ENCODE peak calls at places on chromosomes 3 and 15, in ten cellular contexts. One of them, this sample, is unnamed.

GRCh38 chr15:88255109-88255495 is 1.4 kb downstream of the NTRK3 start:
- DNase-seq in anterior cingulate cortex: peak
- DNase-seq in stimulated activated CD4-positive, alpha-beta T cell treated with anti-CD3 and anti-CD28 coated beads, Interleukin-2, amount 100 ng/mL, for 48 hours: no peak
- DNase-seq in NCI-H2171 treated with DMSO at 0.1 percent for 48 hours: no peak
- DNase-seq in brain microvascular endothelial cell: no peak
- DNase-seq in endothelial cell: no peak
- DNase-seq in WTC11: peak
- DNase-seq in astrocyte of the spinal cord: no peak
- DNase-seq in NCI-H146: no peak
- DNase-seq in NCI-H1694: no peak
- DNase-seq in this sample: no peak

GRCh38 chr3:13600950-13601691 is 52.2 kb downstream of the FBLN2 start:
- DNase-seq in anterior cingulate cortex: no peak
- DNase-seq in stimulated activated CD4-positive, alpha-beta T cell treated with anti-CD3 and anti-CD28 coated beads, Interleukin-2, amount 100 ng/mL, for 48 hours: no peak
- DNase-seq in NCI-H2171 treated with DMSO at 0.1 percent for 48 hours: no peak
- DNase-seq in brain microvascular endothelial cell: peak
- DNase-seq in endothelial cell: no peak
- DNase-seq in WTC11: no peak
- DNase-seq in astrocyte of the spinal cord: peak
- DNase-seq in NCI-H146: no peak
- DNase-seq in NCI-H1694: no peak
- DNase-seq in this sample: no peak

GRCh38 chr15:98689431-98689861 is 41.1 kb downstream of the IGF1R start:
- DNase-seq in anterior cingulate cortex: no peak
- DNase-seq in stimulated activated CD4-positive, alpha-beta T cell treated with anti-CD3 and anti-CD28 coated beads, Interleukin-2, amount 100 ng/mL, for 48 hours: no peak
- DNase-seq in NCI-H2171 treated with DMSO at 0.1 percent for 48 hours: peak
- DNase-seq in brain microvascular endothelial cell: peak
- DNase-seq in endothelial cell: no peak
- DNase-seq in WTC11: no peak
- DNase-seq in astrocyte of the spinal cord: no peak
- DNase-seq in NCI-H146: no peak
- DNase-seq in NCI-H1694: no peak
- DNase-seq in this sample: no peak

GRCh38 chr3:28667646-28668376 is 319.2 kb upstream of the AZI2 start:
- DNase-seq in anterior cingulate cortex: peak
- DNase-seq in stimulated activated CD4-positive, alpha-beta T cell treated with anti-CD3 and anti-CD28 coated beads, Interleukin-2, amount 100 ng/mL, for 48 hours: peak
- DNase-seq in NCI-H2171 treated with DMSO at 0.1 percent for 48 hours: peak
- DNase-seq in brain microvascular endothelial cell: peak
- DNase-seq in endothelial cell: peak
- DNase-seq in WTC11: peak
- DNase-seq in astrocyte of the spinal cord: peak
- DNase-seq in NCI-H146: peak
- DNase-seq in NCI-H1694: peak
- DNase-seq in this sample: peak

GRCh38 chr3:169104541-169104940 is 559.0 kb downstream of the MECOM start:
- DNase-seq in anterior cingulate cortex: no peak
- DNase-seq in stimulated activated CD4-positive, alpha-beta T cell treated with anti-CD3 and anti-CD28 coated beads, Interleukin-2, amount 100 ng/mL, for 48 hours: no peak
- DNase-seq in NCI-H2171 treated with DMSO at 0.1 percent for 48 hours: no peak
- DNase-seq in brain microvascular endothelial cell: peak
- DNase-seq in endothelial cell: no peak
- DNase-seq in WTC11: no peak
- DNase-seq in astrocyte of the spinal cord: peak
- DNase-seq in NCI-H146: no peak
- DNase-seq in NCI-H1694: no peak
- DNase-seq in this sample: no peak

GRCh38 chr3:136659253-136659652 is 92.9 kb downstream of the STAG1 start:
- DNase-seq in anterior cingulate cortex: peak
- DNase-seq in stimulated activated CD4-positive, alpha-beta T cell treated with anti-CD3 and anti-CD28 coated beads, Interleukin-2, amount 100 ng/mL, for 48 hours: no peak
- DNase-seq in NCI-H2171 treated with DMSO at 0.1 percent for 48 hours: peak
- DNase-seq in brain microvascular endothelial cell: peak
- DNase-seq in endothelial cell: no peak
- DNase-seq in WTC11: no peak
- DNase-seq in astrocyte of the spinal cord: peak
- DNase-seq in NCI-H146: peak
- DNase-seq in NCI-H1694: no peak
- DNase-seq in this sample: no peak

GRCh38 chr3:142850395-142851023 is 38.4 kb downstream of the PCOLCE2 start:
- DNase-seq in anterior cingulate cortex: no peak
- DNase-seq in stimulated activated CD4-positive, alpha-beta T cell treated with anti-CD3 and anti-CD28 coated beads, Interleukin-2, amount 100 ng/mL, for 48 hours: no peak
- DNase-seq in NCI-H2171 treated with DMSO at 0.1 percent for 48 hours: peak
- DNase-seq in brain microvascular endothelial cell: peak
- DNase-seq in endothelial cell: no peak
- DNase-seq in WTC11: no peak
- DNase-seq in astrocyte of the spinal cord: peak
- DNase-seq in NCI-H146: no peak
- DNase-seq in NCI-H1694: peak
- DNase-seq in this sample: no peak

GRCh38 chr3:159951580-159951979 is 37.1 kb upstream of the IL12A start:
- DNase-seq in anterior cingulate cortex: no peak
- DNase-seq in stimulated activated CD4-positive, alpha-beta T cell treated with anti-CD3 and anti-CD28 coated beads, Interleukin-2, amount 100 ng/mL, for 48 hours: no peak
- DNase-seq in NCI-H2171 treated with DMSO at 0.1 percent for 48 hours: no peak
- DNase-seq in brain microvascular endothelial cell: no peak
- DNase-seq in endothelial cell: no peak
- DNase-seq in WTC11: no peak
- DNase-seq in astrocyte of the spinal cord: no peak
- DNase-seq in NCI-H146: no peak
- DNase-seq in NCI-H1694: no peak
- DNase-seq in this sample: no peak

GRCh38 chr3:104909188-104909587 is 457.5 kb upstream of the ALCAM start:
- DNase-seq in anterior cingulate cortex: no peak
- DNase-seq in stimulated activated CD4-positive, alpha-beta T cell treated with anti-CD3 and anti-CD28 coated beads, Interleukin-2, amount 100 ng/mL, for 48 hours: no peak
- DNase-seq in NCI-H2171 treated with DMSO at 0.1 percent for 48 hours: peak
- DNase-seq in brain microvascular endothelial cell: peak
- DNase-seq in endothelial cell: no peak
- DNase-seq in WTC11: no peak
- DNase-seq in astrocyte of the spinal cord: peak
- DNase-seq in NCI-H146: peak
- DNase-seq in NCI-H1694: peak
- DNase-seq in this sample: no peak

GRCh38 chr15:76711351-76711827 is 193.8 kb downstream of the SCAPER start:
- DNase-seq in anterior cingulate cortex: no peak
- DNase-seq in stimulated activated CD4-positive, alpha-beta T cell treated with anti-CD3 and anti-CD28 coated beads, Interleukin-2, amount 100 ng/mL, for 48 hours: no peak
- DNase-seq in NCI-H2171 treated with DMSO at 0.1 percent for 48 hours: no peak
- DNase-seq in brain microvascular endothelial cell: no peak
- DNase-seq in endothelial cell: no peak
- DNase-seq in WTC11: no peak
- DNase-seq in astrocyte of the spinal cord: no peak
- DNase-seq in NCI-H146: no peak
- DNase-seq in NCI-H1694: no peak
- DNase-seq in this sample: no peak

This sample was measured in KG1.